ENCODE peak calls at places on chromosomes 1 and 21, in nine cellular contexts. W is glutamatergic neuron; C is esophagus squamous epithelium; R is epithelial cell of esophagus; Y is cardiac muscle cell; Q is GM13977; A is pancreas; X is IMR-90; S is CD4-positive, alpha-beta T cell. N is an unnamed sample.

GRCh38 chr1:213200630-213201029 is 149.6 kb downstream of the RPS6KC1 start:
- DNase-seq in S (no peak), W (no peak), R (no peak), Q (no peak), C (no peak), Y (no peak), X (no peak), A (no peak), N (no peak)

GRCh38 chr1:175833502-175833901 is 90.1 kb upstream of the TNR start:
- DNase-seq in W (no peak), S (no peak), A (no peak), C (no peak), X (no peak), Q (no peak), R (no peak), Y (no peak), N (no peak)

GRCh38 chr1:84997667-84998600 is 1.0 kb upstream of the MCOLN2 start:
- DNase-seq in X (peak), S (no peak), C (no peak), A (no peak), Y (peak), R (peak), Q (peak), W (peak), N (no peak)

GRCh38 chr1:116148967-116149366 is 37.8 kb downstream of the MAB21L3 start:
- DNase-seq in S (no peak), A (no peak), Y (no peak), W (no peak), C (no peak), X (no peak), R (no peak), Q (no peak), N (no peak)

GRCh38 chr21:43352568-43353281 is 74.2 kb downstream of the SIK1 start:
- DNase-seq in Y (no peak), C (no peak), X (no peak), W (no peak), A (no peak), R (no peak), Q (peak), S (no peak), N (no peak)

GRCh38 chr1:45493116-45493697 is 2.2 kb upstream of the TESK2 start:
- DNase-seq in S (peak), Y (peak), R (peak), A (peak), Q (peak), X (peak), W (peak), C (no peak), N (peak)

GRCh38 chr1:36096500-36097412 is 8.1 kb downstream of the ADPRS start:
- DNase-seq in X (peak), A (no peak), S (no peak), W (peak), Y (peak), Q (no peak), C (no peak), R (no peak), N (no peak)

GRCh38 chr1:64111787-64112186 is 91.6 kb upstream of the UBE2U start:
- DNase-seq in X (no peak), W (no peak), R (peak), Y (no peak), A (no peak), C (no peak), S (no peak), Q (no peak), N (no peak)

GRCh38 chr21:28213221-28213620 is 779.5 kb downstream of the LTN1 start:
- DNase-seq in C (no peak), X (no peak), Y (no peak), W (no peak), Q (no peak), R (no peak), S (no peak), A (no peak), N (no peak)

GRCh38 chr1:225454733-225455132 is 26.9 kb upstream of the LBR start:
- DNase-seq in W (no peak), S (no peak), Y (no peak), A (peak), Q (no peak), C (no peak), X (peak), R (peak), N (no peak)

GRCh38 chr1:154816937-154817336 is 53.1 kb downstream of the KCNN3 start:
- DNase-seq in C (no peak), A (no peak), Q (no peak), R (no peak), X (no peak), Y (no peak), W (no peak), S (no peak), N (no peak)

GRCh38 chr21:31335957-31336738 is 7.9 kb downstream of the TIAM1 start:
- DNase-seq in A (no peak), S (no peak), Y (no peak), Q (no peak), W (no peak), C (no peak), R (peak), X (peak), N (peak)

GRCh38 chr1:195909061-195909460 is 699.2 kb downstream of the KCNT2 start:
- DNase-seq in R (peak), A (no peak), X (peak), Q (no peak), C (no peak), Y (no peak), W (no peak), S (no peak), N (no peak)

GRCh38 chr1:192903142-192903541 is 94.3 kb downstream of the RGS2 start:
- DNase-seq in C (no peak), W (no peak), Q (no peak), A (peak), S (no peak), X (no peak), R (no peak), Y (no peak), N (no peak)

GRCh38 chr1:227372662-227373061 is 54.4 kb upstream of the CDC42BPA start:
- DNase-seq in S (no peak), X (peak), R (peak), A (no peak), Q (no peak), W (no peak), C (no peak), Y (no peak), N (no peak)

GRCh38 chr1:146051452-146051852 is 29.9 kb upstream of the HJV start:
- DNase-seq in X (no peak), C (no peak), S (no peak), Y (no peak), A (no peak), W (no peak), R (no peak), Q (no peak), N (no peak)

GRCh38 chr21:25750085-25750484 is 15.3 kb downstream of the GABPA start:
- DNase-seq in Q (no peak), R (no peak), X (no peak), W (no peak), Y (no peak), C (no peak), A (no peak), S (no peak), N (no peak)

GRCh38 chr21:44294391-44295162 is 5.3 kb upstream of the PFKL start:
- DNase-seq in R (no peak), A (no peak), Q (no peak), C (no peak), Y (no peak), W (no peak), S (peak), X (peak), N (peak)

GRCh38 chr1:239914827-239915231 is 176.9 kb upstream of the FMN2 start:
- DNase-seq in X (peak), S (no peak), C (no peak), Q (no peak), R (peak), W (no peak), A (no peak), Y (no peak), N (no peak)

GRCh38 chr1:25098717-25099116 is 133.6 kb downstream of the SYF2 start:
- DNase-seq in Y (no peak), X (no peak), A (no peak), R (no peak), S (no peak), C (no peak), Q (no peak), W (no peak), N (no peak)

GRCh38 chr1:173224887-173225280 is 17.8 kb upstream of the TNFSF4 start:
- DNase-seq in S (no peak), Q (no peak), C (no peak), W (no peak), X (no peak), Y (no peak), A (no peak), R (no peak), N (no peak)

GRCh38 chr1:184030433-184031126 is 6.9 kb downstream of the COLGALT2 start:
- DNase-seq in C (no peak), R (peak), A (no peak), Q (no peak), S (no peak), W (no peak), X (no peak), Y (no peak), N (no peak)

GRCh38 chr1:115906627-115907026 is 65.7 kb upstream of the NHLH2 start:
- DNase-seq in Q (no peak), X (no peak), W (no peak), S (no peak), Y (no peak), A (no peak), C (no peak), R (peak), N (no peak)

GRCh38 chr1:145994391-145995120 is 1.8 kb downstream of the TXNIP start:
- DNase-seq in A (peak), R (peak), W (no peak), C (no peak), S (no peak), Q (no peak), X (no peak), Y (no peak), N (no peak)

GRCh38 chr1:212816567-212817278 is 25.0 kb downstream of the TATDN3 start:
- DNase-seq in Q (no peak), X (peak), Y (no peak), A (no peak), W (no peak), C (no peak), S (no peak), R (no peak), N (no peak)

GRCh38 chr1:51236548-51237312 is 657 bp downstream of the RNF11 start:
- DNase-seq in X (peak), R (peak), A (peak), S (peak), Q (peak), Y (peak), C (no peak), W (peak), N (peak)

GRCh38 chr1:157682710-157683437 is 17.7 kb downstream of the FCRL3 start:
- DNase-seq in A (no peak), Y (no peak), C (no peak), S (no peak), Q (no peak), R (no peak), X (no peak), W (no peak), N (no peak)

GRCh38 chr1:200245492-200245891 is 164.3 kb downstream of the ZNF281 start:
- DNase-seq in R (peak), Q (no peak), Y (no peak), X (peak), W (no peak), S (no peak), A (no peak), C (no peak), N (no peak)

GRCh38 chr1:235102993-235103411 is 25.6 kb downstream of the TOMM20 start:
- DNase-seq in S (peak), A (no peak), Q (no peak), R (no peak), X (no peak), W (no peak), Y (no peak), C (no peak), N (no peak)

GRCh38 chr1:165279831-165280351 is 76.6 kb downstream of the LMX1A start:
- DNase-seq in C (no peak), Q (no peak), A (no peak), Y (no peak), X (no peak), R (no peak), W (no peak), S (no peak), N (no peak)

GRCh38 chr21:46374761-46375389 is 50.9 kb downstream of the PCNT start:
- DNase-seq in Q (no peak), S (no peak), W (no peak), X (no peak), A (no peak), R (no peak), Y (no peak), C (no peak), N (peak)

GRCh38 chr1:81912383-81912782 is 111.6 kb downstream of the ADGRL2 start:
- DNase-seq in R (peak), Q (no peak), S (no peak), A (no peak), Y (no peak), W (no peak), X (no peak), C (no peak), N (no peak)

GRCh38 chr1:154943649-154944421 is 7.3 kb upstream of the PMVK start:
- DNase-seq in Y (peak), W (peak), S (no peak), X (peak), Q (peak), C (no peak), A (no peak), R (peak), N (no peak)

GRCh38 chr21:28928578-28929124 is 64.0 kb downstream of the LTN1 start:
- DNase-seq in R (no peak), Y (no peak), X (no peak), W (no peak), S (no peak), C (no peak), A (no peak), Q (no peak), N (no peak)

GRCh38 chr1:175514309-175515001 is 228.9 kb downstream of the TNR start:
- DNase-seq in X (no peak), Q (no peak), W (no peak), R (no peak), C (no peak), A (no peak), Y (no peak), S (no peak), N (no peak)

DNA sequence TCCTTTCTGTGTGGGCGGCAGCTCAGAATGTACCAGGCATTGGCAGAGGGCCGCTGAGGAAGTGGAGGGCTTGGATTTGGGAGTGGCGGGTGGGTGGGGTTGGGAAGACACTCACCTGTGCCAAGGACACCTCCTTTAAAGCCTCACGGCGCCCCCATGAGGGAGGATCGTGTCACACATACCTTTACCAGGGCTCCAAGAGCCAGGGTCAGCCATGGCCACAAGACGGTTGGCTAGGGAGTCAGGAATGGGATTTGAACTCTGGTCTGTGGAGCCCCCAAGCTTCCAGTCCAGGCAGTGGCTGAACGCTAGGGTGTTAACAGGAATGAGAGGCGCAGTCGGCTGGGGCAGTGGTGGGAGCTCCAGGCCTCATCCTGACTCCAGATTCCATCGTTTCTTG is 4.6 kb downstream of the NBL1 start:
- DNase-seq in A (no peak), W (no peak), Y (no peak), Q (no peak), C (no peak), X (no peak), S (no peak), R (peak), N (no peak)
- TF ChIP-seq CTCF in A (no peak), W (peak), Y (peak), Q (peak), C (peak), X (peak), S (no peak), R (peak), N (no peak)

DNA sequence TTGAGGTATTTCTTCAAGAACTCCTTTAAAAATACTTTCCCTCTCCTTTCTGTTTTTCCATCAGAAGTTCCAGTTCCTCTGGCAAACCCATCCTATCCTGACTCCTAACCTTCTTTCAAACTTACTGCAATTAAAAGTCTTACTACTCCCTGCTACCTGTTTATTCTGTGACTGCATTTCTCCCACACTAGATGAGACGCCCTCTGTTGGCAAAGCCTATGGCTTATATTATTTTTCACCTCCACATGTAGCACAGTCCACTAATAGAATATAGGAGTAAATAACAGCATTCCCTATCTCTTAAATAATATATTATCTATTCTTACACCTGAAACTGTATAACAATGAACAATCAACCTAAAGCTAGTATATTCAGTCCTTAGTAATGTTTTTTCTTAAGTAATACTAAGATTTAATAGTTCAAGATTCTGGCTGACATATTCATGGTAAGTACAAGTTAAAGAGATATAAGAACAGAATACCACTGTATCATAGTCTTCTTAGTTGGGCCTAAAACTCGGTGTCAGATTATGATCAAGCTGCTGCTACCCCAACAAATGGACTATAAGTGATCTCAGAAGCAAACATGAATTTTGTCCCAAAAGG is 54.8 kb downstream of the RAB3GAP2 start:
- DNase-seq in R (peak), A (no peak), X (no peak), Y (peak), Q (no peak), W (no peak), S (no peak), C (no peak), N (no peak)
- TF ChIP-seq CTCF in R (peak), A (no peak), X (peak), Y (peak), Q (peak), W (peak), S (no peak), C (peak), N (peak)

DNA sequence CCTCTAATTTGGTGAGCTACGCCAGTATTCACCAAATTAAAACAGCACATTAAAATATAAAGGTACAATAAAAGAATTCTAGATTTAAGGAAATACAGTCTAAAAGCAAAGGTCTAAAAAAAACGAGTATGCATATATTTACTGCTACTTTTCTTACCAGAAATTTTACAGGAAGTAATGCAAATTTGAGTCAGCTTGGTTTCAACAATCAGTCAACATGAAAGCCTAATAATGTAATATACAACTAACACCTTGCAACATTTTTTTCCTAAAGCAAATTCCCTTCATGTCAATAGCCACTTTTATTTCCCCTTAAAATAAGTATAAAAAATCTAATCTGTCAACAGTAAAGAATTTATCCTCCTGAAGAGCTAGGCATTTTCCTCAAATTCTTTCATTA is 11.9 kb downstream of the PTP4A2 start:
- DNase-seq in R (no peak), A (no peak), X (no peak), W (no peak), Q (no peak), Y (no peak), C (no peak), S (no peak), N (no peak)
- TF ChIP-seq CTCF in R (no peak), A (no peak), X (no peak), W (no peak), Q (no peak), Y (no peak), C (no peak), S (no peak), N (no peak)

GRCh38 chr1:186681136-186681535 is 913 bp upstream of the PTGS2 start:
- DNase-seq in W (no peak), S (no peak), C (no peak), R (no peak), Q (no peak), X (peak), A (no peak), Y (no peak), N (no peak)
- TF ChIP-seq CTCF in W (no peak), S (no peak), C (no peak), R (no peak), Q (no peak), X (no peak), A (no peak), Y (no peak), N (no peak)

DNA sequence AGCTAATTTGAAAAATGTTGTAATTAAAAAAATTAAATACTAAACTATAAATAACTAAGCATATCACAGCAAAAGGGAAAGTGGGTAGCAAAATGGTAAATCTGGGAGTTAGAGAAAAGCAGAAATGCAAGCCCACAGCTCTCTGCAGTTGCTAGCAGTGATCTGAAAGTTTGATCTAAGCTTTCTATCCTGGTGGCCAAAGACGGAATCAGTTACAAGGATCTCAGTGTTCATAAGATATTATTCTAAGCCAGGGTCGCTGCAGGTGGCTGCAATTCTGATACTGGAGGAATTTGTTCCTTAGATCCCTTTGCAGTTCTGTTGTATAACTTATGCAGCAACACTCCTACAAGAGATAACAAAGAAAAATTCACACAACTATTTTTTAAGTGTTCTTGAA is 363.7 kb downstream of the SETD4 start:
- DNase-seq in Y (peak), A (no peak), W (no peak), R (no peak), Q (no peak), C (no peak), S (no peak), X (no peak), N (no peak)
- TF ChIP-seq CTCF in Y (no peak), A (no peak), W (no peak), R (no peak), Q (no peak), C (no peak), S (no peak), X (no peak), N (no peak)

GRCh38 chr1:98556521-98557158 is 104.9 kb upstream of the SNX7 start:
- DNase-seq in R (peak), Q (peak), W (no peak), X (peak), Y (peak), C (no peak), S (no peak), A (no peak), N (no peak)
- TF ChIP-seq CTCF in R (peak), Q (peak), W (peak), X (peak), Y (peak), C (peak), S (no peak), A (peak), N (peak)

N was measured in right atrium auricular region.